ENCODE peak calls at places on chromosome 1, in nine cellular contexts. One of them, this sample, is unnamed.

GRCh38 chr1:83960669-83961277 is 38.2 kb downstream of the TTLL7 start:
- DNase-seq in adrenal gland: no peak
- DNase-seq in ovary: no peak
- DNase-seq in gastrocnemius medialis: no peak
- DNase-seq in A549: no peak
- DNase-seq in K562: no peak
- DNase-seq in tibial nerve: no peak
- DNase-seq in IMR-90: no peak
- DNase-seq in heart left ventricle: no peak
- DNase-seq in this sample: no peak

GRCh38 chr1:169527461-169528213 is 41.9 kb upstream of the SLC19A2 start:
- DNase-seq in K562: no peak
- DNase-seq in heart left ventricle: no peak
- DNase-seq in tibial nerve: peak; percentile 20
- DNase-seq in IMR-90: peak; percentile 12
- DNase-seq in A549: no peak
- DNase-seq in ovary: no peak
- DNase-seq in adrenal gland: no peak
- DNase-seq in gastrocnemius medialis: no peak
- DNase-seq in this sample: no peak

GRCh38 chr1:164064501-164064900 is 494.5 kb upstream of the PBX1 start:
- DNase-seq in A549: peak; percentile 37
- DNase-seq in gastrocnemius medialis: no peak
- DNase-seq in heart left ventricle: no peak
- DNase-seq in K562: no peak
- DNase-seq in ovary: no peak
- DNase-seq in IMR-90: no peak
- DNase-seq in adrenal gland: no peak
- DNase-seq in tibial nerve: no peak
- DNase-seq in this sample: no peak

GRCh38 chr1:210250998-210251679 is 18.5 kb downstream of the SERTAD4 start:
- DNase-seq in heart left ventricle: peak; percentile 49
- DNase-seq in tibial nerve: peak; percentile 17
- DNase-seq in adrenal gland: no peak
- DNase-seq in ovary: peak; percentile 60
- DNase-seq in gastrocnemius medialis: no peak
- DNase-seq in IMR-90: no peak
- DNase-seq in A549: peak; percentile 33
- DNase-seq in K562: no peak
- DNase-seq in this sample: peak; percentile 58

GRCh38 chr1:154714638-154715037 is 106.7 kb upstream of the ADAR start:
- DNase-seq in gastrocnemius medialis: no peak
- DNase-seq in ovary: no peak
- DNase-seq in IMR-90: peak; percentile 10
- DNase-seq in tibial nerve: peak; percentile 30
- DNase-seq in A549: peak; percentile 73
- DNase-seq in adrenal gland: peak; percentile 41
- DNase-seq in K562: peak; percentile 16
- DNase-seq in heart left ventricle: no peak
- DNase-seq in this sample: peak; percentile 5

GRCh38 chr1:238485906-238486219 is 595.1 kb upstream of the ZP4 start:
- DNase-seq in A549: no peak
- DNase-seq in gastrocnemius medialis: no peak
- DNase-seq in tibial nerve: no peak
- DNase-seq in adrenal gland: no peak
- DNase-seq in IMR-90: no peak
- DNase-seq in ovary: no peak
- DNase-seq in K562: no peak
- DNase-seq in heart left ventricle: no peak
- DNase-seq in this sample: peak; percentile 6

GRCh38 chr1:23718482-23718881 is 24.8 kb upstream of the ELOA start:
- DNase-seq in IMR-90: peak; percentile 50
- DNase-seq in adrenal gland: no peak
- DNase-seq in A549: peak; percentile 71
- DNase-seq in K562: peak; percentile 76
- DNase-seq in heart left ventricle: no peak
- DNase-seq in tibial nerve: no peak
- DNase-seq in gastrocnemius medialis: no peak
- DNase-seq in ovary: no peak
- DNase-seq in this sample: peak; percentile 22

GRCh38 chr1:154391086-154391770 is 13.9 kb upstream of the IL6R start:
- DNase-seq in IMR-90: no peak
- DNase-seq in gastrocnemius medialis: no peak
- DNase-seq in K562: no peak
- DNase-seq in tibial nerve: no peak
- DNase-seq in ovary: peak; percentile 2
- DNase-seq in adrenal gland: no peak
- DNase-seq in heart left ventricle: no peak
- DNase-seq in A549: no peak
- DNase-seq in this sample: no peak

GRCh38 chr1:69263982-69264381 is 303.7 kb upstream of the LRRC7 start:
- DNase-seq in IMR-90: no peak
- DNase-seq in heart left ventricle: peak; percentile 18
- DNase-seq in adrenal gland: peak; percentile 5
- DNase-seq in tibial nerve: no peak
- DNase-seq in A549: no peak
- DNase-seq in ovary: peak; percentile 13
- DNase-seq in gastrocnemius medialis: no peak
- DNase-seq in K562: no peak
- DNase-seq in this sample: peak; percentile 51

GRCh38 chr1:229943148-229943714 is 123.8 kb upstream of the GALNT2 start:
- DNase-seq in tibial nerve: no peak
- DNase-seq in ovary: no peak
- DNase-seq in K562: no peak
- DNase-seq in IMR-90: no peak
- DNase-seq in adrenal gland: no peak
- DNase-seq in heart left ventricle: no peak
- DNase-seq in A549: no peak
- DNase-seq in gastrocnemius medialis: no peak
- DNase-seq in this sample: no peak

GRCh38 chr1:245154429-245155185 is at the start of gene KIF26B:
- DNase-seq in K562: peak; percentile 55
- DNase-seq in IMR-90: peak; percentile 50
- DNase-seq in ovary: peak; percentile 50
- DNase-seq in tibial nerve: no peak
- DNase-seq in A549: peak; percentile 58
- DNase-seq in adrenal gland: peak; percentile 54
- DNase-seq in gastrocnemius medialis: no peak
- DNase-seq in heart left ventricle: peak; percentile 22
- DNase-seq in this sample: peak; percentile 53

GRCh38 chr1:16076003-16076870 is 2.8 kb upstream of the FAM131C start:
- DNase-seq in adrenal gland: peak; percentile 97
- DNase-seq in A549: peak; percentile 90
- DNase-seq in heart left ventricle: peak; percentile 46
- DNase-seq in gastrocnemius medialis: no peak
- DNase-seq in tibial nerve: no peak
- DNase-seq in K562: peak; percentile 88
- DNase-seq in IMR-90: peak; percentile 98
- DNase-seq in ovary: no peak
- DNase-seq in this sample: no peak

GRCh38 chr1:110087812-110088738 is 17.6 kb upstream of the ALX3 start:
- DNase-seq in A549: peak; percentile 35
- DNase-seq in K562: peak; percentile 80
- DNase-seq in IMR-90: peak; percentile 56
- DNase-seq in ovary: no peak
- DNase-seq in tibial nerve: peak; percentile 85
- DNase-seq in adrenal gland: peak; percentile 73
- DNase-seq in gastrocnemius medialis: no peak
- DNase-seq in heart left ventricle: peak; percentile 40
- DNase-seq in this sample: peak; percentile 15

GRCh38 chr1:110209715-110210603 is at the start of gene KCNC4:
- DNase-seq in adrenal gland: peak; percentile 92
- DNase-seq in tibial nerve: peak; percentile 52
- DNase-seq in IMR-90: peak; percentile 58
- DNase-seq in K562: peak; percentile 90
- DNase-seq in gastrocnemius medialis: peak; percentile 70
- DNase-seq in A549: peak; percentile 81
- DNase-seq in ovary: peak; percentile 86
- DNase-seq in heart left ventricle: peak; percentile 94
- DNase-seq in this sample: peak; percentile 82

DNA sequence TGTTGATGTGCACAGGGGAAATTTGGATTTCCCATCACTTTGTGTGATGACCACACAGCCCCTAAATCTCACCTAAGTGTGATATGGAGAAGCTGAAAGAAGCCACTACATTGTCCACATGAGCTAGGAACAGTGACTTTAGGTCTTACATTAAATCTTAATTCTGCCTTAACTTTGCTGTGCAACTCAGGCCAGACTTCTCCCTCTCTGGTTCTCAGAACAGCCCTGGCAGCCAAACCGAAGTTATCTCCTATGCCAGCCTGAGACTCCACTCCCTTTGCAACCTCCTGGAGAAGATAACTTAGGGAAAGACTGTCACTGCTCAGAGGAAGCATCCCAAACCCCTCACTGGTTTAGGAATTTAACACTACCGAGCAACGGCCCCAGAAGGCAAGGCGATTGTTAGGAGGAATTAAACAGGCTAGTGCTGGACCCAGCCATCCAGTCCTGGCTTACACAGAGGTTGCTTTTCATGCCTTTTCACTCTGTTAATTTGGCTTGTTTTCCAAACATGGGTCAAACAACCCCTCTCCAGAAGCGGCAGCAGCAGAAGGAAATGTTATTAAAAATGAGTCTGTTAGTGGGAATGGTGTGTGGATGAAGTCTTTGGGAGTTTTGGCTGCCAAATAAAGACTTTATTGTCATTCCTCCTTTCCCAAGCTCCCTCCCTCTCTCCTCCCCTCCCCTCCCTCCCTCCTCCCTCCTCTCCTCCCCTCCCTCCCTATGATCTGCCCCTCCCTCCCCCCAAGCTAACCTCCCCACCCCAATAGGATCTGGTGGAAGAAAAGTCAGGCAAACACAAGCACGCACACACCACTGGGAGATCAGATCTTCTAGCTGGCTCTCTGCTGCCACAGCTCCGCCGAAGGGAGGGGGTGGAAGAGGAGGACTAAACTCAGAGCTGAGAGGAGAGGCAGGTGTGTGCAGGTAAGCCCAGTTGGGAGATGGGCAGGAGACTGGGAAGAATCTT is at the start of gene PRELP:
- DNase-seq in A549: peak; percentile 5
- DNase-seq in tibial nerve: peak; percentile 88
- DNase-seq in heart left ventricle: peak; percentile 47
- DNase-seq in adrenal gland: no peak
- DNase-seq in ovary: peak; percentile 66
- DNase-seq in IMR-90: peak; percentile 16
- DNase-seq in gastrocnemius medialis: peak; percentile 67
- DNase-seq in K562: no peak
- DNase-seq in this sample: peak; percentile 52
- TF ChIP-seq POLR2A in A549: no peak
- TF ChIP-seq POLR2A in tibial nerve: peak; percentile 19
- TF ChIP-seq POLR2A in heart left ventricle: no peak
- TF ChIP-seq POLR2A in adrenal gland: peak; percentile 19
- TF ChIP-seq POLR2A in ovary: peak; percentile 82
- TF ChIP-seq POLR2A in IMR-90: no peak
- TF ChIP-seq POLR2A in gastrocnemius medialis: no peak
- TF ChIP-seq POLR2A in K562: no peak
- TF ChIP-seq POLR2A in this sample: no peak

GRCh38 chr1:81702079-81702715 is 98.5 kb upstream of the ADGRL2 start:
- DNase-seq in adrenal gland: no peak
- DNase-seq in gastrocnemius medialis: no peak
- DNase-seq in IMR-90: no peak
- DNase-seq in tibial nerve: no peak
- DNase-seq in K562: no peak
- DNase-seq in ovary: no peak
- DNase-seq in heart left ventricle: no peak
- DNase-seq in A549: no peak
- DNase-seq in this sample: no peak
- H3K4me1 ChIP-seq in adrenal gland: peaks cover 8% of the 10 kb centered on the region
- H3K4me1 ChIP-seq in gastrocnemius medialis: no peaks in the 10 kb centered on the region
- H3K4me1 ChIP-seq in IMR-90: peaks cover 13% of the 10 kb centered on the region
- H3K4me1 ChIP-seq in tibial nerve: no peaks in the 10 kb centered on the region
- H3K4me1 ChIP-seq in K562: no peaks in the 10 kb centered on the region
- H3K4me1 ChIP-seq in ovary: no peaks in the 10 kb centered on the region
- H3K4me1 ChIP-seq in heart left ventricle: no peaks in the 10 kb centered on the region
- H3K4me1 ChIP-seq in A549: peaks cover 41% of the 10 kb centered on the region
- H3K4me1 ChIP-seq in this sample: peaks cover 6% of the 10 kb centered on the region

GRCh38 chr1:32181563-32181962 is 2.1 kb downstream of the TXLNA start:
- DNase-seq in adrenal gland: no peak
- DNase-seq in ovary: no peak
- DNase-seq in gastrocnemius medialis: no peak
- DNase-seq in K562: no peak
- DNase-seq in IMR-90: no peak
- DNase-seq in heart left ventricle: no peak
- DNase-seq in tibial nerve: no peak
- DNase-seq in A549: no peak
- DNase-seq in this sample: no peak
- H3K4me3 ChIP-seq in adrenal gland: no peak overlapping the region
- H3K4me3 ChIP-seq in ovary: no peak overlapping the region
- H3K4me3 ChIP-seq in gastrocnemius medialis: no peak overlapping the region
- H3K4me3 ChIP-seq in K562: peak overlapping the region; percentile 77
- H3K4me3 ChIP-seq in IMR-90: peak overlapping the region; percentile 49
- H3K4me3 ChIP-seq in heart left ventricle: peak overlapping the region; percentile 75
- H3K4me3 ChIP-seq in tibial nerve: peak overlapping the region; percentile 77
- H3K4me3 ChIP-seq in A549: peak overlapping the region; percentile 90
- H3K4me3 ChIP-seq in this sample: no peak overlapping the region

GRCh38 chr1:156193488-156194299 is at the start of gene SLC25A44:
- DNase-seq in ovary: peak; percentile 99
- DNase-seq in tibial nerve: peak; percentile 96
- DNase-seq in A549: peak; percentile 99
- DNase-seq in heart left ventricle: peak; percentile 97
- DNase-seq in K562: peak; percentile 99
- DNase-seq in IMR-90: peak; percentile 99
- DNase-seq in gastrocnemius medialis: peak; percentile 96
- DNase-seq in adrenal gland: peak; percentile 98
- DNase-seq in this sample: peak; percentile 96
- TF ChIP-seq POLR2A in ovary: peak; percentile 45
- TF ChIP-seq POLR2A in tibial nerve: no peak
- TF ChIP-seq POLR2A in A549: peak; percentile 83
- TF ChIP-seq POLR2A in heart left ventricle: no peak
- TF ChIP-seq POLR2A in K562: peak; percentile 90
- TF ChIP-seq POLR2A in IMR-90: peak; percentile 92
- TF ChIP-seq POLR2A in gastrocnemius medialis: peak; percentile 78
- TF ChIP-seq POLR2A in adrenal gland: peak; percentile 65
- TF ChIP-seq POLR2A in this sample: peak; percentile 84

GRCh38 chr1:206693029-206693428 is 8.3 kb downstream of the MAPKAPK2 start:
- DNase-seq in heart left ventricle: peak; percentile 86
- DNase-seq in A549: no peak
- DNase-seq in ovary: peak; percentile 80
- DNase-seq in K562: peak; percentile 44
- DNase-seq in adrenal gland: peak; percentile 93
- DNase-seq in tibial nerve: no peak
- DNase-seq in gastrocnemius medialis: peak; percentile 81
- DNase-seq in IMR-90: peak; percentile 85
- DNase-seq in this sample: peak; percentile 94

GRCh38 chr1:206694151-206694550 is 9.4 kb downstream of the MAPKAPK2 start:
- DNase-seq in K562: no peak
- DNase-seq in tibial nerve: no peak
- DNase-seq in gastrocnemius medialis: no peak
- DNase-seq in A549: no peak
- DNase-seq in ovary: no peak
- DNase-seq in heart left ventricle: no peak
- DNase-seq in IMR-90: no peak
- DNase-seq in adrenal gland: no peak
- DNase-seq in this sample: no peak

GRCh38 chr1:206693592-206693991 is 8.9 kb downstream of the MAPKAPK2 start:
- DNase-seq in heart left ventricle: peak; percentile 56
- DNase-seq in gastrocnemius medialis: peak; percentile 62
- DNase-seq in K562: no peak
- DNase-seq in adrenal gland: peak; percentile 79
- DNase-seq in A549: no peak
- DNase-seq in tibial nerve: no peak
- DNase-seq in ovary: no peak
- DNase-seq in IMR-90: peak; percentile 50
- DNase-seq in this sample: no peak

GRCh38 chr1:206695751-206696150 is 11.0 kb downstream of the MAPKAPK2 start:
- DNase-seq in heart left ventricle: no peak
- DNase-seq in ovary: no peak
- DNase-seq in gastrocnemius medialis: no peak
- DNase-seq in tibial nerve: no peak
- DNase-seq in adrenal gland: no peak
- DNase-seq in IMR-90: no peak
- DNase-seq in K562: no peak
- DNase-seq in A549: no peak
- DNase-seq in this sample: no peak

GRCh38 chr1:206694551-206695124 is 9.9 kb downstream of the MAPKAPK2 start:
- DNase-seq in K562: no peak
- DNase-seq in A549: no peak
- DNase-seq in heart left ventricle: no peak
- DNase-seq in ovary: no peak
- DNase-seq in adrenal gland: no peak
- DNase-seq in IMR-90: no peak
- DNase-seq in gastrocnemius medialis: no peak
- DNase-seq in tibial nerve: no peak
- DNase-seq in this sample: peak; percentile 60
- H3K4me1 ChIP-seq in K562: peaks cover 36% of the 10 kb centered on the region
- H3K4me1 ChIP-seq in A549: peaks cover 68% of the 10 kb centered on the region
- H3K4me1 ChIP-seq in heart left ventricle: peaks cover 33% of the 10 kb centered on the region
- H3K4me1 ChIP-seq in ovary: peaks cover 42% of the 10 kb centered on the region
- H3K4me1 ChIP-seq in adrenal gland: peaks cover 100% of the 10 kb centered on the region
- H3K4me1 ChIP-seq in IMR-90: peaks cover 57% of the 10 kb centered on the region
- H3K4me1 ChIP-seq in gastrocnemius medialis: peaks cover 100% of the 10 kb centered on the region
- H3K4me1 ChIP-seq in tibial nerve: peaks cover 57% of the 10 kb centered on the region
- H3K4me1 ChIP-seq in this sample: peaks cover 75% of the 10 kb centered on the region

This sample was measured in thyroid gland.